ENCODE peak calls at places on chromosomes 16 and 17, in six cellular contexts. E is LNCaP clone FGC, L is astrocyte of the spinal cord, B is BJ, G is IMR-90, X is GM23338. J is an unnamed sample.

GRCh38 chr16:51155901-51156810 is 5.1 kb upstream of the SALL1 start:
- DNase-seq in X (peak), E (no peak), B (no peak), L (peak), G (peak), J (no peak)

GRCh38 chr17:27345141-27345904 is 51.4 kb downstream of the WSB1 start:
- DNase-seq in G (peak), X (peak), B (no peak), L (peak), E (no peak), J (no peak)

GRCh38 chr17:44069974-44070454 is 521 bp upstream of the G6PC3 start:
- DNase-seq in G (no peak), X (peak), E (no peak), L (no peak), B (no peak), J (no peak)

GRCh38 chr16:4339909-4340308 is 11.2 kb downstream of the PAM16 start:
- DNase-seq in B (no peak), L (peak), E (no peak), G (peak), X (no peak), J (no peak)

GRCh38 chr17:82775033-82775823 is 23.4 kb downstream of the TBCD start:
- DNase-seq in L (peak), B (no peak), X (peak), E (no peak), G (no peak), J (no peak)

GRCh38 chr17:79695293-79696158 is 35.2 kb upstream of the ENPP7 start:
- DNase-seq in G (no peak), X (no peak), L (peak), E (no peak), B (no peak), J (no peak)

GRCh38 chr17:27457731-27458523 is 1.7 kb downstream of the KSR1 start:
- DNase-seq in L (peak), G (peak), E (no peak), X (peak), B (peak), J (no peak)

GRCh38 chr16:1279945-1280589 is 24.2 kb downstream of the TPSD1 start:
- DNase-seq in B (no peak), L (no peak), G (no peak), X (no peak), E (no peak), J (no peak)

GRCh38 chr17:55722742-55723487 is at the start of gene TMEM100:
- DNase-seq in G (peak), E (no peak), X (peak), B (peak), L (peak), J (no peak)

GRCh38 chr16:17161034-17161433 is 309.7 kb downstream of the XYLT1 start:
- DNase-seq in X (peak), G (no peak), B (no peak), E (no peak), L (no peak), J (no peak)

GRCh38 chr16:67150058-67150832 is 553 bp downstream of the B3GNT9 start:
- DNase-seq in L (peak), G (peak), B (no peak), X (peak), E (no peak), J (no peak)

GRCh38 chr16:58497468-58497867 is 2.5 kb upstream of the NDRG4 start:
- DNase-seq in G (no peak), E (no peak), X (no peak), B (no peak), L (no peak), J (no peak)

GRCh38 chr17:55265434-55266021 is 768 bp downstream of the HLF start:
- DNase-seq in L (no peak), G (no peak), B (no peak), X (peak), E (no peak), J (no peak)

GRCh38 chr17:77322534-77323412 is 182.0 kb downstream of the SEC14L1 start:
- DNase-seq in G (peak), X (no peak), L (peak), E (no peak), B (peak), J (peak)

GRCh38 chr17:17706140-17707060 is 25.1 kb downstream of the RAI1 start:
- DNase-seq in B (no peak), X (no peak), E (no peak), G (no peak), L (no peak), J (no peak)
- TF ChIP-seq CTCF in B (peak), X (no peak), E (no peak), G (peak), L (peak), J (peak)

GRCh38 chr16:83606486-83607030 is 201.2 kb upstream of the HSBP1 start:
- DNase-seq in E (no peak), G (no peak), L (no peak), X (peak), B (no peak), J (no peak)
- TF ChIP-seq CTCF in E (no peak), G (no peak), L (no peak), X (peak), B (no peak), J (no peak)

GRCh38 chr16:27222499-27223225 is 19.3 kb downstream of the KDM8 start:
- DNase-seq in E (no peak), B (peak), L (peak), G (peak), X (no peak), J (no peak)

GRCh38 chr16:27220527-27220926 is 17.2 kb downstream of the KDM8 start:
- DNase-seq in E (no peak), G (no peak), B (no peak), L (no peak), X (no peak), J (no peak)

GRCh38 chr16:27221576-27222498 is 18.5 kb downstream of the KDM8 start:
- DNase-seq in L (no peak), B (peak), X (no peak), G (peak), E (no peak), J (no peak)

GRCh38 chr16:27220120-27220519 is 16.8 kb downstream of the KDM8 start:
- DNase-seq in E (no peak), X (no peak), G (no peak), L (no peak), B (no peak), J (no peak)

GRCh38 chr16:27220991-27221390 is 17.7 kb downstream of the KDM8 start:
- DNase-seq in X (no peak), B (no peak), G (no peak), L (no peak), E (no peak), J (no peak)
- TF ChIP-seq CTCF in X (no peak), B (no peak), G (no peak), L (no peak), E (no peak), J (no peak)

GRCh38 chr17:57125866-57126265 is 40.8 kb downstream of the AKAP1 start:
- DNase-seq in L (no peak), B (no peak), X (no peak), E (no peak), G (no peak), J (no peak)

GRCh38 chr17:57120814-57121213 is 35.8 kb downstream of the AKAP1 start:
- DNase-seq in G (no peak), E (peak), B (no peak), L (no peak), X (no peak), J (no peak)

GRCh38 chr17:57124053-57124452 is 39.0 kb downstream of the AKAP1 start:
- DNase-seq in G (no peak), E (no peak), B (no peak), X (no peak), L (no peak), J (no peak)

GRCh38 chr17:57121308-57122042 is 36.4 kb downstream of the AKAP1 start:
- DNase-seq in X (peak), L (peak), B (no peak), G (peak), E (peak), J (peak)

GRCh38 chr17:57125406-57125805 is 40.4 kb downstream of the AKAP1 start:
- DNase-seq in E (no peak), G (no peak), B (no peak), X (no peak), L (no peak), J (no peak)
- TF ChIP-seq CTCF in E (no peak), G (no peak), B (no peak), X (no peak), L (no peak), J (no peak)

DNA sequence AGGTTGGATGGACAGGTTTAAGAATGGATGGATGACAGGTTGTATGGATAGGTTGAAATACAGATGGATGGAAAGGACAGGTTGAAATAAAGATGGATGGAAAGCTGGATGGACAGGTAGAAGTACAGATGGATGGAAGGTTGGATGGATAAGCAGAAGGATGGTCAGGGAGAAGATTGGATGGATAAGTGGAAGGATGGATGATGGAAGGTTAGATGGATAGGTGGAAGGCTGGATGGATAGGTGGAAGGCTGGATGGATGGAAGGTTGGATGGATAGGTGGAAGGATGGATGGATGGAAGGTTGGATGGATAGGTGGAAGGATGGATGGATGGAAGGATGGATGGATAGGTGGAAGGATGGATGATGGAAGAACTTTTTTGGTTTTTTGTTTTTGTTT is 905 bp upstream of the SDR42E2 start:
- DNase-seq in G (no peak), E (no peak), L (no peak), X (no peak), B (no peak), J (no peak)
- TF ChIP-seq CTCF in G (no peak), E (no peak), L (no peak), X (no peak), B (no peak), J (no peak)

DNA sequence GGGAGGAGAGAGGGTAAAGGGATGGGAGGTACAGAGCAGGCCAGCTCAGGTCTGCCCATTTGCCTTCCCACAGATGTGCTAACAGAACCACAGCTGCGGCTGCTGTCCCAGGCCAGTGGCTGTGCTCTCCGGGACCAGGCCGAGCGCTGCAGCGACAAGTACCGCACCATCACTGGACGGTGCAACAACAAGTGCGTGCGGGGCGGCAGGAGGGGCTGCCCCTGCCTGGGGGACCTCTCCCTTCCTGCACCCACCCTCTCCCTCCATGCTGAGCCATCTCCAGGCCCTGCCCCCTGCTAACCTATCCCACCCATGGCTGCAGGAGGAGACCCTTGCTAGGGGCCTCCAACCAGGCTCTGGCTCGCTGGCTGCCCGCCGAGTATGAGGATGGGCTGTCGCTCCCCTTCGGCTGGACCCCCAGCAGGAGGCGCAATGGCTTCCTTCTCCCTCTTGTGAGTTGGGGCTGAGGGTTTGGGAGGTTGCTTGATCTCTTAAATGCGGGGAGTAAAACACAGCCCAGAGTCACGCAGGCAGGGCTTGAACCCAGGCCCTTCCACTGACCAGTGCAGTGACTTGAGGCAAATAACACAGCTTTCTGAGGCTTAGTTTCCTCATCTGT is 1.2 kb downstream of the EPX start:
- DNase-seq in X (peak), L (no peak), E (no peak), B (no peak), G (no peak), J (no peak)
- TF ChIP-seq CTCF in X (peak), L (no peak), E (no peak), B (no peak), G (no peak), J (no peak)

GRCh38 chr17:51540151-51540550 is 279.8 kb downstream of the UTP18 start:
- DNase-seq in E (no peak), B (no peak), L (no peak), X (peak), G (no peak), J (no peak)

GRCh38 chr17:51541215-51541614 is 280.9 kb downstream of the UTP18 start:
- DNase-seq in L (no peak), E (no peak), G (no peak), X (no peak), B (no peak), J (no peak)

GRCh38 chr17:51536627-51537026 is 276.3 kb downstream of the UTP18 start:
- DNase-seq in X (no peak), G (no peak), L (no peak), E (no peak), B (no peak), J (no peak)

DNA sequence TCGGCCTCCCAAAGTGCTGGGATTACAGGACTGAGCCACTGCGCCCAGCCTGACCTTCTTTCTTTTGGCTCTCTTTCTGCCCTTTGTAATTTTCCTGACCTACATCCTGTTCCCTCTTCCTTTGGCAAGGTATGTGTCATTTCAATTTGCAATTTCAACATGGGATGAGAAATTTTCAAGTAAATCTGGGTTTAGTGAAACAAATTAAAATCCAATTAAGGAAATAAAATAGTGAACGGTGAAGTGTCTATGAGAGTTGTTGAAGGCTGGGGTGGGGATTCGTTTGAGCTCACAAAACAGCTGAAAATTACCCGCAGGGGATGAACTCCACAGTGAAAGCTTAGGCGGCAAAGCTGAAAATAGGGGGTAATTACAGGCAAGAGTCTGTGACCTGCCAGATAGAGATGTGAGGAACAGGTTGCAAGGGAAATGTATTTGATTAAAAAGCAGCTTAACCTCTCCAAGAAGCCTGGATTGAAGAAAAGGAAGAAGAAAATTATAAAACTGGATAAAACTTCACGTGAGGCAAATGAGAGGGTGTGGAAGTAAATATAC is 277.7 kb downstream of the UTP18 start:
- DNase-seq in B (no peak), E (no peak), L (no peak), G (no peak), X (no peak), J (no peak)
- TF ChIP-seq CTCF in B (no peak), E (no peak), L (no peak), G (no peak), X (no peak), J (no peak)

GRCh38 chr17:50620848-50621247 is 13.8 kb upstream of the ABCC3 start:
- DNase-seq in E (no peak), X (peak), B (no peak), G (no peak), L (no peak), J (no peak)
- TF ChIP-seq CTCF in E (no peak), X (peak), B (no peak), G (no peak), L (peak), J (no peak)

DNA sequence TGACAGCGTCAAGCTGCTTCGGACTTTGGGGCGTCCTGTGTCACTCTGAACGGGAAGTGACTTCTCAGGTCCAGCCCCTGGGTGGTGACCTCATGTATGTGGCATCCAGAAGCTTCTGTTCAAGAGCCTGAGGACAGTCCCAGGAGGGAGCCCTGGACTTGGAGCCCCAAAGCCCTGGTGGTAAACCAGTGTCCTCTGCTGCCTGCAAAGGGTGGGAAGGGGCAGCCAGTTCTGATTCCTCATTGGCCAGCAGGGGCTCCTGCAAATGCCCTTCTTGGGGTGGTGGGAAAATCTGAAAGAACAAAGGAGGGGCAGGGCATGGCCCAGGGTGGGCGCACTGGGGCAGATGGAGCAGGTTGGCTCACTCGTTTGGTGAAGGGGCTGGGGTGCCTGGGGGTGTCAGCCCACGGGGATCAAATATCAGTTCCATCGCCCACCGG is 1.6 kb downstream of the OSGIN1 start:
- DNase-seq in G (peak), L (peak), E (no peak), X (peak), B (no peak), J (no peak)
- TF ChIP-seq CTCF in G (no peak), L (peak), E (no peak), X (no peak), B (no peak), J (no peak)

GRCh38 chr17:8189041-8189710 is 804 bp downstream of the BORCS6 start:
- DNase-seq in G (no peak), L (no peak), X (no peak), B (no peak), E (no peak), J (no peak)

GRCh38 chr17:8188408-8188839 is 1.6 kb downstream of the BORCS6 start:
- DNase-seq in B (no peak), G (no peak), L (no peak), E (no peak), X (no peak), J (no peak)

GRCh38 chr17:8190506-8190905 is 526 bp upstream of the BORCS6 start:
- DNase-seq in L (no peak), G (no peak), E (no peak), X (no peak), B (no peak), J (no peak)

GRCh38 chr17:8187517-8188407 is 2.2 kb downstream of the BORCS6 start:
- DNase-seq in L (peak), E (peak), G (peak), X (peak), B (peak), J (peak)

GRCh38 chr17:8189711-8190477 is at the start of gene BORCS6:
- DNase-seq in X (peak), B (peak), E (peak), G (peak), L (peak), J (peak)
- TF ChIP-seq CTCF in X (no peak), B (peak), E (peak), G (no peak), L (no peak), J (no peak)